ENCODE peak calls at places on chromosome 11, in five cellular contexts. H is left cardiac atrium, U is LHCN-M2, V is T-helper 1 cell, K is Calu3. W is an unnamed sample.

GRCh38 chr11:116853461-116854073 is 16.1 kb upstream of the APOA1 start:
- DNase-seq in K (peak), U (peak), H (no peak), V (peak), W (peak)

GRCh38 chr11:134349109-134349801 is 17.5 kb downstream of the GLB1L2 start:
- DNase-seq in V (no peak), K (no peak), U (no peak), H (no peak), W (no peak)

GRCh38 chr11:6617315-6617781 is 1.9 kb downstream of the TPP1 start:
- DNase-seq in H (no peak), K (no peak), U (no peak), V (no peak), W (no peak)

GRCh38 chr11:5891216-5891800 is 1.7 kb upstream of the OR52E5 start:
- DNase-seq in V (no peak), K (no peak), U (peak), H (no peak), W (peak)

GRCh38 chr11:47863189-47863892 is 15.2 kb upstream of the NUP160 start:
- DNase-seq in U (peak), K (no peak), H (no peak), V (no peak), W (peak)

GRCh38 chr11:129141748-129142475 is 50.2 kb downstream of the ARHGAP32 start:
- DNase-seq in V (no peak), K (no peak), H (no peak), U (peak), W (peak)

GRCh38 chr11:95991101-95991500 is 67.2 kb upstream of the MTMR2 start:
- DNase-seq in K (peak), U (peak), H (no peak), V (no peak), W (peak)

GRCh38 chr11:5967708-5968107 is 586 bp downstream of the OR56A5 start:
- DNase-seq in V (no peak), K (no peak), H (no peak), U (no peak), W (no peak)

GRCh38 chr11:13238879-13239514 is 38.6 kb upstream of the BMAL1 start:
- DNase-seq in V (peak), U (peak), H (peak), K (peak), W (peak)

GRCh38 chr11:34819740-34820482 is 96.3 kb downstream of the APIP start:
- DNase-seq in U (no peak), V (no peak), K (no peak), H (no peak), W (peak)

GRCh38 chr11:8111636-8112035 is 30.6 kb downstream of the TUB start:
- DNase-seq in K (no peak), U (no peak), V (no peak), H (no peak), W (no peak)

GRCh38 chr11:11973361-11973800 is 35.0 kb downstream of the DKK3 start:
- DNase-seq in V (no peak), K (no peak), H (peak), U (peak), W (peak)

GRCh38 chr11:111829185-111829968 is 42.0 kb downstream of the ALG9 start:
- DNase-seq in K (no peak), U (peak), H (no peak), V (no peak), W (no peak)

GRCh38 chr11:35065566-35065965 is 73.4 kb upstream of the CD44 start:
- DNase-seq in H (no peak), K (no peak), U (no peak), V (no peak), W (no peak)

GRCh38 chr11:118533769-118534729 is 3.1 kb downstream of the TMEM25 start:
- DNase-seq in U (no peak), V (no peak), K (no peak), H (no peak), W (no peak)

GRCh38 chr11:35367491-35367890 is 51.9 kb downstream of the SLC1A2 start:
- DNase-seq in H (no peak), K (no peak), V (no peak), U (peak), W (peak)

GRCh38 chr11:129331217-129331616 is 44.4 kb upstream of the BARX2 start:
- DNase-seq in U (peak), H (no peak), V (no peak), K (peak), W (peak)

GRCh38 chr11:8963569-8964323 is 496 bp downstream of the TMEM9B start:
- DNase-seq in V (peak), H (peak), U (no peak), K (peak), W (peak)

GRCh38 chr11:30342736-30343166 is 19.8 kb downstream of the ARL14EP start:
- DNase-seq in V (no peak), K (no peak), H (no peak), U (no peak), W (no peak)

GRCh38 chr11:10302744-10303557 is 1.9 kb upstream of the ADM start:
- DNase-seq in V (peak), H (peak), K (peak), U (peak), W (peak)

GRCh38 chr11:17171916-17172315 is 35.9 kb downstream of the PIK3C2A start:
- DNase-seq in V (no peak), U (no peak), H (no peak), K (no peak), W (peak)

GRCh38 chr11:104682241-104682640 is 216.0 kb downstream of the CASP12 start:
- DNase-seq in V (no peak), K (no peak), U (no peak), H (no peak), W (no peak)

GRCh38 chr11:110182886-110183285 is 89.7 kb downstream of the ZC3H12C start:
- DNase-seq in K (no peak), U (peak), H (no peak), V (no peak), W (peak)

GRCh38 chr11:121645596-121645995 is 192.8 kb upstream of the SORL1-AS1 start:
- DNase-seq in U (peak), V (no peak), H (no peak), K (no peak), W (no peak)

GRCh38 chr11:1078191-1078601 is 3.5 kb downstream of the MUC2 start:
- DNase-seq in V (no peak), U (no peak), K (no peak), H (peak), W (no peak)

GRCh38 chr11:107689317-107690202 is 22.3 kb downstream of the SLN start:
- DNase-seq in V (peak), K (peak), U (peak), H (peak), W (peak)

GRCh38 chr11:113626736-113627135 is 79.4 kb downstream of the TMPRSS5 start:
- DNase-seq in H (no peak), U (no peak), V (no peak), K (no peak), W (no peak)

GRCh38 chr11:6357222-6357621 is 33.1 kb upstream of the SMPD1 start:
- DNase-seq in V (no peak), K (no peak), H (peak), U (peak), W (peak)

GRCh38 chr11:69908511-69909220 is 89.5 kb upstream of the FGF3 start:
- DNase-seq in U (no peak), K (no peak), V (no peak), H (no peak), W (no peak)

GRCh38 chr11:133576351-133576750 is 44.0 kb upstream of the OPCML start:
- DNase-seq in H (no peak), U (no peak), V (no peak), K (no peak), W (no peak)